ENCODE peak calls at places on chromosome 3, in six cellular contexts. Z, O, W, T, K and E are unnamed samples.

GRCh38 chr3:95350066-95350465 is 1287.2 kb downstream of the NSUN3 start:
- DNase-seq in Z (no peak), O (no peak), W (no peak), T (no peak), K (no peak), E (no peak)

GRCh38 chr3:131849640-131850039 is 185.2 kb downstream of the CPNE4 start:
- DNase-seq in Z (no peak), O (no peak), W (no peak), T (no peak), K (no peak), E (no peak)

GRCh38 chr3:57755368-57756021 is 614 bp upstream of the SLMAP start:
- DNase-seq in Z (peak; percentile 44), O (peak; percentile 51), W (peak; percentile 79), T (peak; percentile 77), K (no peak), E (no peak)

GRCh38 chr3:50519471-50520089 is 16.1 kb upstream of the CACNA2D2 start:
- DNase-seq in Z (peak; percentile 50), O (peak; percentile 71), W (peak; percentile 77), T (peak; percentile 70), K (peak; percentile 61), E (peak; percentile 76)

GRCh38 chr3:42214064-42214463 is 51.9 kb downstream of the CCK start:
- DNase-seq in Z (no peak), O (no peak), W (no peak), T (no peak), K (no peak), E (no peak)

GRCh38 chr3:62329970-62330369 is 43.4 kb downstream of the FEZF2 start:
- DNase-seq in Z (no peak), O (no peak), W (no peak), T (no peak), K (no peak), E (no peak)

GRCh38 chr3:45137656-45138181 is 8.5 kb downstream of the CDCP1 start:
- DNase-seq in Z (no peak), O (peak; percentile 86), W (peak; percentile 65), T (no peak), K (no peak), E (no peak)

GRCh38 chr3:129344540-129345220 is 66.0 kb downstream of the HMCES start:
- DNase-seq in Z (peak; percentile 21), O (peak; percentile 47), W (no peak), T (no peak), K (no peak), E (no peak)

GRCh38 chr3:69543080-69543429 is 157.2 kb upstream of the FRMD4B start:
- DNase-seq in Z (no peak), O (no peak), W (no peak), T (no peak), K (no peak), E (no peak)

GRCh38 chr3:47022540-47023161 is 43.2 kb downstream of the NBEAL2 start:
- DNase-seq in Z (no peak), O (no peak), W (peak; percentile 45), T (no peak), K (no peak), E (no peak)

GRCh38 chr3:58246148-58247051 is 8.8 kb downstream of the ABHD6 start:
- DNase-seq in Z (no peak), O (no peak), W (no peak), T (no peak), K (no peak), E (no peak)

GRCh38 chr3:58206406-58207011 is 4.3 kb downstream of the DNASE1L3 start:
- DNase-seq in Z (peak; percentile 22), O (no peak), W (peak; percentile 88), T (no peak), K (no peak), E (no peak)

GRCh38 chr3:187263270-187263669 is 28.3 kb downstream of the MASP1 start:
- DNase-seq in Z (no peak), O (no peak), W (no peak), T (no peak), K (no peak), E (no peak)

GRCh38 chr3:99760602-99761001 is 57.1 kb upstream of the CMSS1 start:
- DNase-seq in Z (no peak), O (no peak), W (no peak), T (no peak), K (no peak), E (no peak)

GRCh38 chr3:84567796-84568195 is 391.0 kb upstream of the CADM2 start:
- DNase-seq in Z (no peak), O (no peak), W (no peak), T (no peak), K (no peak), E (no peak)

GRCh38 chr3:138399766-138400165 is 34.6 kb upstream of the ESYT3 start:
- DNase-seq in Z (no peak), O (no peak), W (no peak), T (no peak), K (no peak), E (no peak)

GRCh38 chr3:425094-425493 is 228.5 kb downstream of the CHL1 start:
- DNase-seq in Z (no peak), O (no peak), W (no peak), T (no peak), K (no peak), E (no peak)

GRCh38 chr3:51997935-51998596 is 2.4 kb upstream of the RPL29 start:
- DNase-seq in Z (no peak), O (no peak), W (peak; percentile 92), T (no peak), K (no peak), E (no peak)

GRCh38 chr3:140290105-140290504 is 355.1 kb downstream of the CLSTN2 start:
- DNase-seq in Z (no peak), O (no peak), W (no peak), T (no peak), K (no peak), E (no peak)

GRCh38 chr3:119913021-119913420 is 131.1 kb downstream of the NR1I2 start:
- DNase-seq in Z (no peak), O (no peak), W (peak; percentile 93), T (no peak), K (no peak), E (no peak)

GRCh38 chr3:21158801-21159564 is 592.0 kb downstream of the ZNF385D start:
- DNase-seq in Z (no peak), O (no peak), W (peak; percentile 8), T (no peak), K (no peak), E (no peak)

DNA sequence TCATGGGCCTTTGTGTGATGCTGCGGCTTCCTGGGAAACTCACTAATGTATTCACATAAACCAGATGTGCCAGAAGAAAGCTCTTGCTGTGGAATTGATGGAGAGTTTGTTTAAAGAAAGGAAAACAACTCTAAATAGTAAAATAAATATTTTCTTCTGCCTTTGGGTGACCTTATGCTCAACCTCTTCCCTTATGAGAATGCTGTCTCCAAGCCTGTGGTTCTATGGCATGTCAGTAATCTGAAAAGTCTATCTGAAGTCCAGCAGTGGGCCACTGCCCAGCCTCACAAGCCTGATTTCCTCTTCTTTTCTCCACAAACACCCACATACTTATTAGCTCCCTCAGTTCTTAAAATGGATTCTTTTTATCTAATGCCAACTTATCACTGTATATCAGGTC is 49.9 kb upstream of the PHLDB2 start:
- DNase-seq in Z (no peak), O (no peak), W (no peak), T (no peak), K (no peak), E (no peak)
- H3K4me2 ChIP-seq in Z (peak overlapping the region; percentile 85), O (no peak overlapping the region), W (peak overlapping the region; percentile 24), T (no peak overlapping the region), K (no peak overlapping the region), E (no peak overlapping the region)

GRCh38 chr3:148997623-148998022 is 6.3 kb downstream of the GYG1 start:
- DNase-seq in Z (no peak), O (no peak), W (no peak), T (no peak), K (no peak), E (no peak)

GRCh38 chr3:149000207-149000745 is 8.9 kb downstream of the GYG1 start:
- DNase-seq in Z (no peak), O (no peak), W (no peak), T (no peak), K (no peak), E (no peak)

GRCh38 chr3:148999806-149000205 is 8.5 kb downstream of the GYG1 start:
- DNase-seq in Z (no peak), O (no peak), W (no peak), T (no peak), K (no peak), E (no peak)

GRCh38 chr3:148998297-148998696 is 7.0 kb downstream of the GYG1 start:
- DNase-seq in Z (no peak), O (no peak), W (no peak), T (no peak), K (no peak), E (no peak)

GRCh38 chr3:148998715-148999413 is 7.5 kb downstream of the GYG1 start:
- DNase-seq in Z (no peak), O (no peak), W (no peak), T (no peak), K (no peak), E (peak; percentile 23)
- H3K4me2 ChIP-seq in Z (no peak overlapping the region), O (no peak overlapping the region), W (no peak overlapping the region), T (no peak overlapping the region), K (no peak overlapping the region), E (no peak overlapping the region)

DNA sequence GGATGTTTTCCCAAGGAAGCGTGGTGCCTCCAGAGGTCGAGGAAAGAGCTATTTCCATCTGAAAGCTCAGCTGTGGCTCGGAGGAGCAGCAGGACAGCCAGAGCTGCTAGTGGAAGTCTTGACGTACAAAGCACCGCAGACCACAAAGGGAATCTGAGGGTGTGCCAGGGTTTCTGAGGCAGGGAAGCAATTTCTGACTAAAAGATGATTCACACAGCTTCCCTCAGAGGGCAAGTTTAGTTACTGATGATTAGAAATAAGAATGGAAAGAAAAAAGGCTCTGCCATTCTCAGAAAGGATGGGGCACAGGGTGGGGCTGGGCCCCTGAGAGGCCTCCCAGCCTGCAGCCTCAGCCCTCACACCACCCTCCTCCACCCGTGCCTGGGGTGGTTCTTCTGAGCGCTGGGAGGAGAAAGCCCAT is 45.8 kb upstream of the SEC13 start:
- DNase-seq in Z (peak; percentile 57), O (no peak), W (peak; percentile 96), T (no peak), K (no peak), E (no peak)
- H3K4me2 ChIP-seq in Z (peak overlapping the region; percentile 33), O (no peak overlapping the region), W (peak overlapping the region; percentile 66), T (no peak overlapping the region), K (no peak overlapping the region), E (no peak overlapping the region)

GRCh38 chr3:32991781-32992180 is 40.3 kb downstream of the CCR4 start:
- DNase-seq in Z (no peak), O (no peak), W (no peak), T (no peak), K (no peak), E (no peak)
- H3K4me2 ChIP-seq in Z (no peak overlapping the region), O (no peak overlapping the region), W (no peak overlapping the region), T (no peak overlapping the region), K (no peak overlapping the region), E (no peak overlapping the region)

GRCh38 chr3:106522397-106522796 is 653.6 kb upstream of the CBLB start:
- DNase-seq in Z (no peak), O (no peak), W (no peak), T (no peak), K (no peak), E (no peak)
- H3K4me2 ChIP-seq in Z (peak overlapping the region; percentile 27), O (no peak overlapping the region), W (no peak overlapping the region), T (no peak overlapping the region), K (no peak overlapping the region), E (no peak overlapping the region)